ENCODE peak calls at places on chromosomes 3 and 15, in seven cellular contexts. J is fibroblast of pulmonary artery; D is H7; Z is stomach; H is HFF-Myc; L is astrocyte of the spinal cord; E is CD8-positive, alpha-beta T cell. A is an unnamed sample.
A peak's percentile ranks its signal among the peaks of the same experiment; 100 is the strongest.

GRCh38 chr3:99108508-99108907 is 207.0 kb upstream of the DCBLD2 start:
- DNase-seq in H (peak; percentile 89), D (no peak), L (peak; percentile 93), Z (no peak), E (no peak), J (peak; percentile 99), A (peak; percentile 91)

GRCh38 chr3:4410174-4410573 is 56.9 kb downstream of the SUMF1 start:
- DNase-seq in J (peak; percentile 14), L (no peak), D (no peak), E (no peak), H (no peak), Z (no peak), A (no peak)

GRCh38 chr15:64155802-64156651 is 4.5 kb downstream of the SNX22 start:
- DNase-seq in L (no peak), J (no peak), E (no peak), D (no peak), H (no peak), Z (no peak), A (no peak)

GRCh38 chr3:126113733-126114132 is 29.8 kb upstream of the SLC41A3 start:
- DNase-seq in D (peak; percentile 90), J (no peak), E (no peak), Z (no peak), H (no peak), L (no peak), A (no peak)

GRCh38 chr3:79161941-79162340 is 605.9 kb downstream of the ROBO1 start:
- DNase-seq in Z (no peak), L (no peak), H (no peak), D (no peak), E (no peak), J (peak; percentile 55), A (no peak)

GRCh38 chr3:162034368-162034767 is 537.8 kb downstream of the OTOL1 start:
- DNase-seq in J (peak; percentile 52), E (no peak), L (peak; percentile 65), H (no peak), Z (no peak), D (no peak), A (no peak)

GRCh38 chr3:15198686-15199085 is 7.4 kb upstream of the CAPN7 start:
- DNase-seq in Z (no peak), E (no peak), J (no peak), L (no peak), H (no peak), D (no peak), A (no peak)

GRCh38 chr3:126961191-126961790 is 21.6 kb upstream of the PLXNA1 start:
- DNase-seq in E (no peak), J (peak; percentile 75), D (no peak), Z (no peak), L (peak; percentile 60), H (no peak), A (no peak)

GRCh38 chr15:100566850-100567249 is 35.1 kb downstream of the LINS1 start:
- DNase-seq in L (no peak), Z (no peak), J (no peak), H (no peak), E (no peak), D (no peak), A (no peak)

GRCh38 chr15:57153140-57153539 is 223.2 kb upstream of the CGNL1 start:
- DNase-seq in H (no peak), J (peak; percentile 94), E (no peak), Z (no peak), D (no peak), L (peak; percentile 39), A (no peak)

GRCh38 chr3:71702131-71703024 is 22.8 kb downstream of the EIF4E3 start:
- DNase-seq in J (no peak), L (no peak), E (peak; percentile 40), H (no peak), Z (no peak), D (no peak), A (no peak)

GRCh38 chr15:59366368-59367021 is 6.2 kb downstream of the MYO1E start:
- DNase-seq in E (no peak), D (no peak), J (peak; percentile 68), L (no peak), Z (no peak), H (no peak), A (no peak)

GRCh38 chr3:58432905-58433304 is 727 bp downstream of the PDHB start:
- DNase-seq in L (no peak), E (no peak), H (no peak), D (no peak), J (no peak), Z (no peak), A (no peak)

GRCh38 chr3:58459160-58459559 is 25.5 kb upstream of the PDHB start:
- DNase-seq in L (no peak), D (no peak), H (no peak), J (no peak), Z (no peak), E (no peak), A (no peak)

GRCh38 chr15:65374334-65374733 is 3.5 kb downstream of the IGDCC3 start:
- DNase-seq in L (no peak), D (no peak), H (no peak), Z (no peak), E (no peak), J (no peak), A (no peak)

GRCh38 chr3:54713455-54713854 is 214.4 kb downstream of the LRTM1 start:
- DNase-seq in L (no peak), D (no peak), J (no peak), E (no peak), H (no peak), Z (no peak), A (no peak)

GRCh38 chr3:156216852-156217251 is 96.5 kb downstream of the KCNAB1 start:
- DNase-seq in D (no peak), L (no peak), J (no peak), H (no peak), Z (no peak), E (no peak), A (no peak)

GRCh38 chr3:64459711-64460110 is 228.1 kb downstream of the ADAMTS9 start:
- DNase-seq in E (no peak), H (no peak), D (no peak), J (no peak), Z (no peak), L (no peak), A (no peak)

GRCh38 chr15:65839354-65839901 is 29.9 kb upstream of the RAB11A start:
- DNase-seq in J (no peak), E (no peak), L (no peak), Z (no peak), D (no peak), H (no peak), A (no peak)

GRCh38 chr3:52242039-52242438 is 3.1 kb upstream of the TWF2 start:
- DNase-seq in D (no peak), H (no peak), J (no peak), Z (no peak), L (no peak), E (no peak), A (no peak)

GRCh38 chr3:52246264-52246620 is 683 bp downstream of the PPM1M start:
- DNase-seq in J (no peak), E (no peak), Z (no peak), L (no peak), H (no peak), D (no peak), A (no peak)

GRCh38 chr3:52245322-52246263 is at the start of gene PPM1M:
- DNase-seq in J (peak; percentile 43), H (no peak), L (peak; percentile 33), E (peak; percentile 66), D (peak; percentile 95), Z (peak; percentile 58), A (no peak)

GRCh38 chr3:52246728-52247454 is 1.3 kb downstream of the PPM1M start:
- DNase-seq in L (no peak), H (no peak), Z (no peak), J (no peak), D (peak; percentile 50), E (no peak), A (no peak)

GRCh38 chr3:52244061-52244628 is 1.4 kb upstream of the PPM1M start:
- DNase-seq in D (peak; percentile 41), L (no peak), Z (peak; percentile 42), J (peak; percentile 44), E (peak; percentile 39), H (no peak), A (no peak)
- H3K4me3 ChIP-seq in D (no peak overlapping the region), L (no peak overlapping the region), Z (no peak overlapping the region), J (no peak overlapping the region), E (no peak overlapping the region), H (no peak overlapping the region), A (no peak overlapping the region)

DNA sequence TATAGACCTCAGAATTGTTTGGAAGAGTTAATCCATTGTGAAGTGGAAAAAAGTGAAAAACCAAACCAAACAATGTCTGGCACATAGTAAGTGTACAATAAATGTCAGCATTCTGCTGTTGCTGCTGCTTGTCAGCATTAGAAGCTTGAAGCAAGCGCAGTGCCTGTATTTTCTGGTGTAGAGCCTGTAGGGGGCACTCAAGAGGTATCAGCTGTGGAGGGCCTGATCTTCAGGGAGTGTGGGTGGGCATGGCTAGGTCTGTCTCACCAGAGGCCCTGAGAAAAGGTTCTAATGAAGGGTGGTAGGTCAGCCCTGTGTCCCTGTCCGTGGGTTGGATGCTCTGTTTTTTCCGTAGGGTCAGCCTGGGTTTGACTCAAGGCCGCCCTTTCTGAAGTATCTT is 3.6 kb downstream of the ADAMTSL3 start:
- DNase-seq in L (no peak), E (no peak), J (no peak), Z (no peak), D (peak; percentile 68), H (no peak), A (no peak)
- H3K4me3 ChIP-seq in L (no peak overlapping the region), E (no peak overlapping the region), J (no peak overlapping the region), Z (no peak overlapping the region), D (no peak overlapping the region), H (no peak overlapping the region), A (no peak overlapping the region)

DNA sequence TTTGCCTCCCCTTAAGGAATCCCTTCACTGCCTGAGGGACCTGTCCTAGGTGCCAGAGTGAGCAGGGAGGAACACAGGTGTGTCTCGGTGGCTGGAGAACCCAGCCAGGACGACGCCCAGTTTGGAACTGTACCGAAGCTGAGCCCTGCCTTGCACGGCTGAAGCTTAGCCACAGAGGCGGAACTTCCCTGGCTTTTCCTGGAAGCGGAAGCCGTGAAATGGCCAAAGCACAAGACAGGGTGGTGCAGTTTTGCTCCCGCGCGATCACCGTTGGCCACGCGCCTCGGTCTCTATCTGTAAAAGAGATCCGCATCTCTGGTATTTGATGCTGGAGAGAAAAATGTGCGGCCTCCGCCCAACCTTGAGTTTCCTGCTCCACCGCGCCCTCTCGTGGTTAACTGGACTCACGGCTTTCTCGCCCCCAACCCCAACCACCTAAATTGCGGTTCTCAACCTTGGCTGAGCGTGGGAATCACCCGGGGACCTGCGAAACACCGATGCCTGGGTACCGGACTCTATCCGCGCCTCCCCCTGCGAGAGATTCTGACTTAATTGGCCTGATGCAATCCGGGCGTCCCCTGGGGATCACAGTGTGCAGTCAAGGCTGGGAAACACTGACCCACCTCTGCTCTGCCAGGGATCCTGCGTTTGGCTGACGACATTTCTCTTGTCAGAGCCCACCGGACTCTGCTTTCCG is 70.7 kb upstream of the ABHD2 start:
- DNase-seq in E (peak; percentile 83), L (peak; percentile 70), Z (peak; percentile 77), J (peak; percentile 79), D (peak; percentile 84), H (peak; percentile 56), A (peak; percentile 48)
- H3K4me3 ChIP-seq in E (peak overlapping the region; percentile 22), L (peak overlapping the region; percentile 36), Z (peak overlapping the region; percentile 16), J (peak overlapping the region; percentile 41), D (no peak overlapping the region), H (peak overlapping the region; percentile 11), A (peak overlapping the region; percentile 56)

DNA sequence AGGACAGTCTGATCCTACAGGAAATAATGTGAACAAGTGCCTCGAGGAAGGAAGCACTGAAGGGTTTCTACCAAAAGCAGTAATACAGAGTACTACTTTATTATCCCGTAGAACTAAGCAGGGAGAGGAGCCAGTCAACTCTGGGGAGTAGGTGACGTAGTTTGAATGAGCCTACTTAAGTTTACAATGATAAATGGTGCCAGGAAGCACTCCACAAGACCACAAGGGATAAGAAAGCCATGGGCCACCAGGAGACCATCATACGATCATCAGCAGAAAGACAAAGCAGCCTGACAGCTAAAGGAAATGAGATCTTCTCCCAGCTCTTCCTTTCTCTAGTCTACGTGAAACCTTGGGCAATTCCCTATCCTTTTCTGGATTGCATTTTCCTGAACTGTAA is 27.3 kb downstream of the SST start:
- DNase-seq in E (no peak), Z (no peak), H (no peak), J (no peak), D (no peak), L (no peak), A (no peak)
- H3K4me3 ChIP-seq in E (no peak overlapping the region), Z (no peak overlapping the region), H (no peak overlapping the region), J (no peak overlapping the region), D (no peak overlapping the region), L (no peak overlapping the region), A (no peak overlapping the region)